ENCODE peak calls at places on chromosomes 5 and 9, in eight cellular contexts. W, P, H, K, M, D, N and E are unnamed samples.
A peak's percentile ranks its signal among the peaks of the same experiment; 100 is the strongest.

GRCh38 chr5:126780165-126780827 is 3.4 kb downstream of the LMNB1 start:
- DNase-seq in W (peak; percentile 13), P (no peak), H (peak; percentile 28), K (peak; percentile 33), M (peak; percentile 77), D (no peak), N (peak; percentile 84), E (no peak)

GRCh38 chr5:85170183-85170582 is 785.5 kb upstream of the EDIL3 start:
- DNase-seq in W (no peak), P (no peak), H (no peak), K (no peak), M (no peak), D (no peak), N (no peak), E (no peak)

GRCh38 chr5:115507682-115508081 is 36.9 kb downstream of the FEM1C start:
- DNase-seq in W (no peak), P (no peak), H (no peak), K (no peak), M (peak; percentile 34), D (no peak), N (peak; percentile 45), E (no peak)

GRCh38 chr5:151694035-151694485 is 7.3 kb upstream of the SPARC start:
- DNase-seq in W (no peak), P (no peak), H (no peak), K (no peak), M (no peak), D (no peak), N (peak; percentile 58), E (peak; percentile 71)

GRCh38 chr9:16241231-16241630 is 629.2 kb downstream of the BNC2 start:
- DNase-seq in W (no peak), P (no peak), H (no peak), K (no peak), M (peak; percentile 77), D (no peak), N (no peak), E (no peak)

GRCh38 chr9:113564804-113565237 is 101.3 kb downstream of the RGS3 start:
- DNase-seq in W (no peak), P (no peak), H (peak; percentile 64), K (no peak), M (peak; percentile 80), D (no peak), N (peak; percentile 86), E (peak; percentile 67)

GRCh38 chr5:43008369-43009158 is 31.6 kb downstream of the ANXA2R start:
- DNase-seq in W (peak; percentile 78), P (no peak), H (peak; percentile 90), K (peak; percentile 99), M (peak; percentile 92), D (no peak), N (peak; percentile 88), E (peak; percentile 69)

GRCh38 chr5:427415-428087 is 15.4 kb upstream of the EXOC3 start:
- DNase-seq in W (no peak), P (no peak), H (no peak), K (no peak), M (no peak), D (no peak), N (no peak), E (no peak)

GRCh38 chr9:99001892-99002291 is 58.2 kb downstream of the COL15A1 start:
- DNase-seq in W (no peak), P (no peak), H (no peak), K (no peak), M (no peak), D (no peak), N (no peak), E (no peak)

GRCh38 chr5:7047862-7048261 is 334.6 kb downstream of the TENT4A start:
- DNase-seq in W (no peak), P (no peak), H (no peak), K (peak; percentile 100), M (no peak), D (no peak), N (no peak), E (no peak)

GRCh38 chr9:86948153-86948929 is 1.0 kb upstream of the GAS1 start:
- DNase-seq in W (peak; percentile 41), P (no peak), H (peak; percentile 80), K (peak; percentile 46), M (peak; percentile 83), D (no peak), N (peak; percentile 91), E (peak; percentile 82)

GRCh38 chr9:16825971-16826370 is 44.5 kb downstream of the BNC2 start:
- DNase-seq in W (no peak), P (no peak), H (no peak), K (no peak), M (peak; percentile 90), D (no peak), N (peak; percentile 74), E (no peak)

GRCh38 chr5:142792865-142793232 is 22.7 kb downstream of the ARHGAP26 start:
- DNase-seq in W (no peak), P (no peak), H (no peak), K (no peak), M (no peak), D (no peak), N (no peak), E (no peak)

GRCh38 chr9:100933656-100934055 is 94.9 kb upstream of the PLPPR1 start:
- DNase-seq in W (no peak), P (peak; percentile 1), H (no peak), K (no peak), M (peak; percentile 45), D (no peak), N (peak; percentile 83), E (no peak)

GRCh38 chr5:10595678-10596309 is 31.9 kb downstream of the ANKRD33B start:
- DNase-seq in W (no peak), P (peak; percentile 78), H (no peak), K (no peak), M (peak; percentile 94), D (no peak), N (peak; percentile 88), E (no peak)

GRCh38 chr5:135190345-135191083 is 156.5 kb upstream of the PITX1 start:
- DNase-seq in W (no peak), P (no peak), H (peak; percentile 35), K (no peak), M (no peak), D (no peak), N (no peak), E (no peak)

GRCh38 chr5:151156732-151157402 is 712 bp downstream of the ANXA6 start:
- DNase-seq in W (no peak), P (no peak), H (peak; percentile 33), K (no peak), M (peak; percentile 45), D (no peak), N (peak; percentile 41), E (no peak)

GRCh38 chr5:56631719-56632118 is 183.6 kb upstream of the MAP3K1 start:
- DNase-seq in W (no peak), P (no peak), H (no peak), K (no peak), M (no peak), D (no peak), N (no peak), E (no peak)

GRCh38 chr5:119036101-119036762 is 34.7 kb upstream of the DMXL1 start:
- DNase-seq in W (no peak), P (peak; percentile 60), H (no peak), K (no peak), M (peak; percentile 72), D (no peak), N (peak; percentile 23), E (no peak)

GRCh38 chr9:136665704-136666363 is 3.1 kb downstream of the EGFL7 start:
- DNase-seq in W (no peak), P (no peak), H (peak; percentile 37), K (no peak), M (no peak), D (no peak), N (peak; percentile 37), E (no peak)

GRCh38 chr5:9339206-9339818 is 206.6 kb downstream of the SEMA5A start:
- DNase-seq in W (no peak), P (no peak), H (peak; percentile 42), K (no peak), M (peak; percentile 39), D (no peak), N (no peak), E (no peak)

GRCh38 chr5:143635146-143635752 is 176.7 kb upstream of the HMHB1 start:
- DNase-seq in W (no peak), P (no peak), H (no peak), K (no peak), M (no peak), D (no peak), N (peak; percentile 74), E (no peak)

GRCh38 chr5:142356716-142357468 is 32.1 kb upstream of the SPRY4 start:
- DNase-seq in W (peak; percentile 83), P (peak; percentile 24), H (peak; percentile 86), K (peak; percentile 51), M (peak; percentile 94), D (peak; percentile 48), N (peak; percentile 95), E (peak; percentile 58)

GRCh38 chr5:150109921-150110320 is 23.6 kb upstream of the CSF1R start:
- DNase-seq in W (no peak), P (no peak), H (no peak), K (no peak), M (no peak), D (no peak), N (no peak), E (no peak)

GRCh38 chr9:101274971-101275670 is 109.7 kb downstream of the BAAT start:
- DNase-seq in W (no peak), P (no peak), H (no peak), K (no peak), M (no peak), D (no peak), N (no peak), E (no peak)

GRCh38 chr9:68749579-68750159 is 44.6 kb downstream of the PIP5K1B start:
- DNase-seq in W (no peak), P (no peak), H (no peak), K (no peak), M (no peak), D (no peak), N (no peak), E (no peak)

GRCh38 chr5:600551-601541 is 11.3 kb upstream of the CEP72 start:
- DNase-seq in W (no peak), P (no peak), H (no peak), K (no peak), M (no peak), D (no peak), N (no peak), E (no peak)

GRCh38 chr5:150642567-150642927 is 2.1 kb downstream of the SYNPO start:
- DNase-seq in W (no peak), P (no peak), H (no peak), K (no peak), M (peak; percentile 95), D (no peak), N (peak; percentile 98), E (no peak)

GRCh38 chr9:114880276-114880891 is 50.0 kb downstream of the TNFSF8 start:
- DNase-seq in W (no peak), P (no peak), H (no peak), K (no peak), M (no peak), D (no peak), N (no peak), E (no peak)

GRCh38 chr9:97518909-97519307 is 17.4 kb downstream of the TMOD1 start:
- DNase-seq in W (no peak), P (peak; percentile 67), H (no peak), K (no peak), M (peak; percentile 85), D (no peak), N (peak; percentile 40), E (peak; percentile 44)